ENCODE peak calls at places on chromosomes 11 and 22, in four cellular contexts. U is left ventricle myocardium inferior; H is CD8-positive, alpha-beta memory T cell; G is effector memory CD4-positive, alpha-beta T cell. E is an unnamed sample. For H3K9me3, the result is how much of the 10 kb centered on the place peaks cover.

GRCh38 chr11:47607380-47607779 is 13.2 kb upstream of the C1QTNF4 start:
- DNase-seq in U (no peak), H (no peak), G (no peak), E (no peak)

GRCh38 chr11:2578934-2579280 is 120.9 kb downstream of the KCNQ1OT1 start:
- DNase-seq in U (no peak), H (no peak), G (no peak), E (no peak)

GRCh38 chr11:81255905-81256304 is 1477.8 kb downstream of the FAM181B start:
- DNase-seq in U (no peak), H (no peak), G (no peak), E (no peak)

GRCh38 chr11:119423459-119424254 is 685 bp upstream of the THY1 start:
- DNase-seq in U (no peak), H (no peak), G (no peak), E (no peak)

GRCh38 chr22:44739024-44739423 is 13.4 kb upstream of the ARHGAP8 start:
- DNase-seq in U (no peak), H (no peak), G (no peak), E (no peak)

GRCh38 chr11:71998649-71999310 is at the start of gene IL18BP:
- DNase-seq in U (no peak), H (peak), G (no peak), E (no peak)

GRCh38 chr22:31102441-31103081 is 4.8 kb downstream of the SELENOM start:
- DNase-seq in U (peak), H (no peak), G (no peak), E (no peak)

GRCh38 chr11:119594639-119595249 is 134.3 kb downstream of the NECTIN1 start:
- DNase-seq in U (no peak), H (no peak), G (no peak), E (no peak)

GRCh38 chr22:26656896-26657851 is at the start of gene MIAT:
- DNase-seq in U (no peak), H (peak), G (peak), E (peak)

GRCh38 chr11:69253028-69253427 is 40.9 kb upstream of the MYEOV start:
- DNase-seq in U (no peak), H (no peak), G (no peak), E (no peak)

GRCh38 chr11:32121012-32121411 is 30.1 kb downstream of the RCN1 start:
- DNase-seq in U (no peak), H (no peak), G (no peak), E (no peak)

GRCh38 chr11:37141707-37142106 is 543.7 kb upstream of the RAG2 start:
- DNase-seq in U (no peak), H (no peak), G (no peak), E (no peak)

GRCh38 chr11:18798941-18799469 is 7.4 kb upstream of the PTPN5 start:
- DNase-seq in U (no peak), H (no peak), G (no peak), E (no peak)

GRCh38 chr11:104663190-104664140 is 234.8 kb downstream of the CASP12 start:
- DNase-seq in U (no peak), H (no peak), G (no peak), E (no peak)

GRCh38 chr11:120883404-120884135 is 140.3 kb upstream of the TBCEL start:
- DNase-seq in U (peak), H (no peak), G (no peak), E (no peak)

GRCh38 chr11:1302041-1302460 is 7.4 kb downstream of the TOLLIP start:
- DNase-seq in U (no peak), H (no peak), G (no peak), E (no peak)

GRCh38 chr11:60942970-60943565 is 8.9 kb downstream of the SLC15A3 start:
- DNase-seq in U (no peak), H (no peak), G (no peak), E (no peak)

GRCh38 chr11:22626573-22627239 is 1.1 kb upstream of the FANCF start:
- DNase-seq in U (no peak), H (no peak), G (no peak), E (no peak)

GRCh38 chr11:68038718-68039525 is at the start of gene TCIRG1:
- DNase-seq in U (peak), H (peak), G (peak), E (peak)

GRCh38 chr11:72326151-72326842 is 82.3 kb upstream of the PHOX2A start:
- DNase-seq in U (no peak), H (no peak), G (no peak), E (no peak)

GRCh38 chr22:29325356-29325755 is 9.9 kb upstream of the RASL10A start:
- DNase-seq in U (no peak), H (no peak), G (no peak), E (no peak)

GRCh38 chr22:19772673-19773469 is 12.3 kb downstream of the TBX1 start:
- DNase-seq in U (no peak), H (no peak), G (no peak), E (no peak)

GRCh38 chr11:111269146-111269868 is 23.8 kb downstream of the POU2AF2 start:
- DNase-seq in U (no peak), H (no peak), G (no peak), E (no peak)

DNA sequence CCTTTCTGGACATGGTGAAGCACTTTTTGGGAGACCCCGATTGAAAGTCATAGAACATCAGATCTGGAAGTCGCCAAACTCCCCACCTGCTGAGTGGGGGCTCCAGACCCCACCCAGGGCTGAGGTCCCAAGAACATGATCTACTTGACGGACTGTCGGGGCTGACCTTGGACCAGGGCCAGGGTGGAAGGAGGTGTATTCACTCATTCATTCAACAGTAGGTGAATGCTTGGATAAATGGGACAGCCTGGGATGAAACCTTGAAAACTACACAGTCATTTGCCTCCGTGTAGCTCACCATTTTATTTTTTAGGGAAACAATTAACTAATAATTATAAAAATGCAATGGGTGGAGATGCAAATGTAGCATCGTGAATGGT is 629.0 kb downstream of the BRD1 start:
- DNase-seq in U (no peak), H (no peak), G (no peak), E (no peak)
- H3K9me3 ChIP-seq in U (under half), H (under half), G (under half), E (under half)

GRCh38 chr22:48689206-48689605 is 1138.5 kb downstream of the BRD1 start:
- DNase-seq in U (no peak), H (no peak), G (no peak), E (no peak)
- H3K9me3 ChIP-seq in U (under half), H (under half), G (under half), E (under half)

GRCh38 chr11:58740447-58740846 is 8.7 kb upstream of the GLYAT start:
- DNase-seq in U (no peak), H (no peak), G (no peak), E (no peak)

GRCh38 chr11:58742140-58742539 is 10.4 kb upstream of the GLYAT start:
- DNase-seq in U (no peak), H (no peak), G (no peak), E (no peak)

GRCh38 chr11:58739725-58740430 is 8.1 kb upstream of the GLYAT start:
- DNase-seq in U (no peak), H (no peak), G (no peak), E (no peak)

GRCh38 chr11:58742981-58743880 is 11.5 kb upstream of the GLYAT start:
- DNase-seq in U (no peak), H (no peak), G (no peak), E (no peak)

DNA sequence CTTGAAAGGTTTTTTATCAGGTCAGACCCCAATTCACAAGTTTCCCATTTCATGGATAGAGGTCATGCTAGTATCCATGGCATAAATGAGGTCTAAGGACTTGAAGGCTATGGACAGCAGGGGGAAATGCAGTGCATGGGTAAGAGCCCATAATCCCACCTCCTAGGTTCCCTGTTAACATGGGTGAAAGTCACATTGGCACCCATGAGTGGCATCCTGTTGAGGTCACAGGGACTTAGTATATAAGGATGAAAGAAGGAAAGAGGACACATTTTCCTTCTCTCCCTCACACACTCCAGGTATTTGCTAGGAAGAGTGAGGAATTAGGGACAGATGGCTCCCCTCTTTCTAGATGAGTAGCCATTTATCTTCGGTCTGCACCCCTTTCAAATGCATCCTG is 9.4 kb upstream of the GLYAT start:
- DNase-seq in U (no peak), H (no peak), G (no peak), E (no peak)
- H3K9me3 ChIP-seq in U (half or more), H (under half), G (under half), E (under half)

GRCh38 chr22:49549851-49550430 is 277.7 kb downstream of the BRD1 start:
- DNase-seq in U (no peak), H (no peak), G (no peak), E (no peak)
- H3K9me3 ChIP-seq in U (under half), H (under half), G (under half), E (under half)

GRCh38 chr22:49323751-49324415 is 503.8 kb downstream of the BRD1 start:
- DNase-seq in U (no peak), H (no peak), G (no peak), E (no peak)
- H3K9me3 ChIP-seq in U (under half), H (under half), G (under half), E (under half)

GRCh38 chr11:8650401-8650990 is 32.0 kb downstream of the TRIM66 start:
- DNase-seq in U (no peak), H (no peak), G (no peak), E (no peak)

GRCh38 chr11:8652140-8652539 is 30.3 kb downstream of the TRIM66 start:
- DNase-seq in U (no peak), H (no peak), G (no peak), E (no peak)

GRCh38 chr11:8656291-8656690 is 26.2 kb downstream of the TRIM66 start:
- DNase-seq in U (no peak), H (no peak), G (no peak), E (no peak)

GRCh38 chr11:8658210-8658968 is 24.1 kb downstream of the TRIM66 start:
- DNase-seq in U (no peak), H (no peak), G (no peak), E (no peak)

GRCh38 chr11:8654503-8654902 is 28.0 kb downstream of the TRIM66 start:
- DNase-seq in U (no peak), H (no peak), G (no peak), E (no peak)
- H3K9me3 ChIP-seq in U (under half), H (under half), G (under half), E (under half)

DNA sequence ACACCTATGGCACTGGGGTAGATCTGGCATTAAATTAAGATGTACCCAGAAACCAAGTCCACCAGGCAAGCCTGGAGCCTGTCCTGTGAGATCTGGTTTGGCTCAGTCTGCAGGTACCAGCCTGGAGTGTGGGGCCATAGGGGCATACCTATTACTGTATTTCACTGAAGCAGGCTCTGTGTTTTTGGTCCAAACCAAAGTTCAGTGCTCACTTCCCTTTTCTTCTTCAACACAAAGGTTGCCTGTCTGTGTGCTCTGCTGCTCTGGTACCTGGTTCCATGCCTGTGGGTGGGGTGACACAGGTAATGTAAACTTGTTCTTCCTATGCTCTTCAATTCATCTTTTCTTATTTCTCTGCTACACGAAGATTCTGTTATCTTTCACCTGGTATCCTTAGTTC is 19.8 kb upstream of the GLYATL2 start:
- DNase-seq in U (no peak), H (no peak), G (no peak), E (no peak)
- H3K9me3 ChIP-seq in U (under half), H (under half), G (under half), E (under half)

GRCh38 chr22:47374901-47375575 is 612.6 kb downstream of the TBC1D22A start:
- DNase-seq in U (no peak), H (no peak), G (no peak), E (no peak)
- H3K9me3 ChIP-seq in U (under half), H (under half), G (under half), E (under half)

GRCh38 chr22:10727393-10727792 is 4800.6 kb upstream of the OR11H1 start:
- DNase-seq in U (no peak), H (no peak), G (no peak), E (no peak)
- H3K9me3 ChIP-seq in U (half or more), H (under half), G (under half), E (under half)